ENCODE peak calls at places on chromosomes 12 and 14, in five cellular contexts. Q, D, P, U and T are unnamed samples.
A peak's percentile ranks its signal among the peaks of the same experiment; 100 is the strongest.

GRCh38 chr12:112525426-112525809 is 106.7 kb downstream of the PTPN11 start:
- DNase-seq in Q (no peak), P (no peak), D (no peak), U (no peak), T (no peak)

GRCh38 chr12:121582583-121583333 is 1.9 kb upstream of the KDM2B start:
- DNase-seq in Q (no peak), P (no peak), U (no peak), D (peak; percentile 61), T (no peak)

GRCh38 chr14:55301722-55302121 is 30.5 kb downstream of the FBXO34 start:
- DNase-seq in U (peak; percentile 85), Q (no peak), P (no peak), D (peak; percentile 63), T (no peak)

GRCh38 chr12:40691913-40692616 is at the start of gene CNTN1:
- DNase-seq in P (peak; percentile 48), Q (peak; percentile 81), U (peak; percentile 83), D (peak; percentile 6), T (peak; percentile 29)

GRCh38 chr14:24982472-24983155 is 67.3 kb downstream of the STXBP6 start:
- DNase-seq in P (no peak), U (no peak), Q (no peak), D (peak; percentile 87), T (no peak)

GRCh38 chr12:52836042-52836466 is 1.9 kb upstream of the KRT79 start:
- DNase-seq in D (peak; percentile 79), P (no peak), U (no peak), Q (peak; percentile 81), T (no peak)

GRCh38 chr12:55745361-55746146 is 2.6 kb downstream of the GDF11 start:
- DNase-seq in P (no peak), U (peak; percentile 97), D (no peak), Q (no peak), T (no peak)

GRCh38 chr12:15752780-15753179 is 36.4 kb downstream of the EPS8 start:
- DNase-seq in D (peak; percentile 52), Q (no peak), U (no peak), P (no peak), T (no peak)

GRCh38 chr12:25557830-25558436 is 4.8 kb upstream of the LMNTD1 start:
- DNase-seq in Q (no peak), D (peak; percentile 14), P (no peak), U (peak; percentile 64), T (peak; percentile 1)

GRCh38 chr12:59407799-59408198 is 188.0 kb upstream of the SLC16A7 start:
- DNase-seq in D (no peak), P (no peak), Q (no peak), U (no peak), T (no peak)

GRCh38 chr14:73007835-73008234 is 19.1 kb downstream of the ZFYVE1 start:
- DNase-seq in D (no peak), P (no peak), Q (no peak), U (no peak), T (no peak)

GRCh38 chr12:2334291-2335088 is 281.7 kb downstream of the CACNA1C start:
- DNase-seq in P (no peak), D (no peak), Q (no peak), U (peak; percentile 80), T (no peak)

GRCh38 chr12:51832708-51833107 is 15.8 kb downstream of the FIGNL2 start:
- DNase-seq in P (no peak), U (no peak), Q (no peak), D (no peak), T (no peak)

GRCh38 chr14:91352696-91353692 is 64.6 kb downstream of the CCDC88C start:
- DNase-seq in Q (no peak), P (no peak), D (no peak), U (no peak), T (no peak)

GRCh38 chr14:85584481-85584880 is 54.5 kb downstream of the FLRT2 start:
- DNase-seq in D (no peak), Q (no peak), P (no peak), U (no peak), T (no peak)
- H3K27ac ChIP-seq in D (no peak overlapping the region), Q (no peak overlapping the region), P (no peak overlapping the region), U (no peak overlapping the region), T (no peak overlapping the region)

DNA sequence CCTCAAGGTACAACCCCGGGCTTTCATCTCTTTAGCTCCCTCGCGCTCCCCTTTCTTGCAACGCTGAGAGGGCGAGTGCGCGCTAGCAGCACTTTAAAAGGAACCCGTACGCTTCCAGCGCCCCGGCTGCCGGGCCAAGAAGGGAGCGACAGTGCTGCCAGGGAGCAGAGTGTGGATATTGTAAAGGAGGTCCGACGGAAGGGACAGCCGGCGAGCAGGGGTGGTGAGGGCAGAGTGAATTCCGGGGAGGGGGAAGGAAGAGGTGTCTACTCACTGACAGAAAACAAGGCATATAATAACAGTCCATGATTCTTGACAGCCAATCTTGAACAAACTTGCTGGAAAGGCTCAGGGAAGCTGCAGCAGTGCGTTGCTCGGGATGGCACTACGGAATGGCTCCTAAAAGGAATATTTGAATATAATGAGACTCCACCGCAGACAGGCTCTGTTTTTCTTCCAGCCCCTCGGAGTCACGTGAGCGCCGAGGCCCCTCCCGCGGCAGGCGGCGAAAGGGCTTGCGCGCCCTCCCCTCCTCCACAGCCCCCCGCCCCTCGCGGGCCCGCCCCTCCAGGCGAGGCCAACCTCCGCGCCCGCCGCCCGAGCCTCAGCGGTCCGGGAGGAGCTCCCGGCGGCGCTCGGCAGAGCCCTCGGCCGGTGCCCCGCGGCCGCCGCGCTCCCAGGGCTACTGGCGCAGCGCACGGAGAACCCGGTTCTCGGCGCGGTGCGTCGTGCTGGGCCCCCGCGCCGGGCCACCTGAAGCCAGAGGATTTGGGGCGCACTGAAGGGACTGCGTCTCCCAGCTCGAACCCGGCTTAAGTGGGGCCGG is 3.4 kb downstream of the BMP4 start:
- DNase-seq in Q (peak; percentile 94), D (peak; percentile 64), U (peak; percentile 67), P (peak; percentile 78), T (no peak)
- H3K27ac ChIP-seq in Q (peak overlapping the region; percentile 89), D (peak overlapping the region; percentile 11), U (no peak overlapping the region), P (peak overlapping the region; percentile 77), T (no peak overlapping the region)

GRCh38 chr12:68951652-68952051 is 18.7 kb upstream of the CPM start:
- DNase-seq in U (no peak), P (no peak), D (no peak), Q (no peak), T (no peak)

GRCh38 chr12:68954811-68955210 is 21.8 kb upstream of the CPM start:
- DNase-seq in Q (no peak), P (no peak), U (no peak), D (no peak), T (no peak)

GRCh38 chr12:68956466-68956865 is 23.5 kb upstream of the CPM start:
- DNase-seq in P (no peak), Q (no peak), D (no peak), U (no peak), T (no peak)

GRCh38 chr12:68950511-68950910 is 17.5 kb upstream of the CPM start:
- DNase-seq in D (no peak), P (no peak), U (no peak), Q (no peak), T (no peak)

DNA sequence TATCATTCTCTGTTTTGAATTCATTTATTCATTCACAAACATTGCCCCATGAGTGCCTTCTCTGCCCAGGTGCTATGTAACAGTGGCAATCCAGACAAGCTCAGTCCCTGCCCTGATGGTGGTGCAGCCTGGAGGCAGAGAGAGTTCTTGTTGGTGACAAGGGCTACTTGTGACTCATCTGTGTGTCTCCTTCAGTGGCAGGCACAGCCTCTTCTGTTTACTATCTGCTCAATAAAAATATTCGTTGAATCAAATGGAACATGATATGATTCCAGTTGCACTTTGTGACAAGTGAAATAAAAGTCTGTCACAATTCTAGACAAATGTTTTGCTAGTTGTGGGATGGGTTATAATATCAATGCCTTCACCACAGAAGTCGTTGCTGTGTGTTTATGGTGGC is 20.6 kb upstream of the CPM start:
- DNase-seq in Q (no peak), P (no peak), U (no peak), D (no peak), T (no peak)
- H3K27ac ChIP-seq in Q (no peak overlapping the region), P (no peak overlapping the region), U (no peak overlapping the region), D (no peak overlapping the region), T (no peak overlapping the region)

GRCh38 chr12:124744273-124744640 is 119.4 kb downstream of the SCARB1 start:
- DNase-seq in D (no peak), Q (no peak), U (no peak), P (no peak), T (no peak)
- H3K27ac ChIP-seq in D (no peak overlapping the region), Q (no peak overlapping the region), U (peak overlapping the region; percentile 24), P (no peak overlapping the region), T (peak overlapping the region; percentile 98)

GRCh38 chr12:120546050-120546386 is 11.9 kb downstream of the RNF10 start:
- DNase-seq in Q (no peak), D (no peak), U (no peak), P (no peak), T (no peak)
- H3K27ac ChIP-seq in Q (no peak overlapping the region), D (no peak overlapping the region), U (no peak overlapping the region), P (no peak overlapping the region), T (no peak overlapping the region)

DNA sequence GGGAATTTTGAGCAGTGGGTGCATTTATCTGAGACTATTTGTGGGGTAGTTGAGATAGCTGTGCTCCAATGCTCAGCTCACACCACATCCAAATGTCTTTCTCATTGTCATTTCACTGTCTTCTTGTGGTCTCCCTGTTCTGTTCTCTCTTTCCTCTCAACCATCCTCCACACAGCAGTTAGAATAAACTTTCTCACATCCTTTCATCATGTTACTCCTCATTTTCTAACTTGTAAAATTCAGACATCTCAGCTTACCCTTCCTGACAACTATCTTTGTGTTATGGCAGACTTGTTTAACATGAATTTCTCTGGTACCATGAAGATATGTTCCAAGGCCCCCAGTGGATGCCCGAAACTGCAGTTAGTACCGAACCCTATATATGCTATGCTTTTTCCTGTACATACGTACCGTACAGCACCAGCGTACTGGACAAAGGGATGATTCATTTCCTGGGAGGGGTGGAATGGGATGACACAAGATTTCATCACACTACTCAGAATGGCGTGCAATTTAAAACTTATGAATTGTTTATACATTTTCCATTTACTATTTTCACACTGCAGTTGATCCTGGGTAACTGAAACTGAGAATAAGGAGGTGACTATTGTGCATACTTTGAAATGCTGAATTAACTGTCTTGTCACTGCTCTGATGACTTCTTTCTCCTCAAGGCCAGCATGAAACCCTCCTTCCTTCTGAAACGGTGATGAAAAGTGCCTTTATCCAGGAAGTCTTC is 177.1 kb upstream of the SLC38A2 start:
- DNase-seq in Q (no peak), D (peak; percentile 78), U (peak; percentile 89), P (no peak), T (no peak)
- H3K27ac ChIP-seq in Q (no peak overlapping the region), D (peak overlapping the region; percentile 75), U (peak overlapping the region; percentile 87), P (no peak overlapping the region), T (no peak overlapping the region)

DNA sequence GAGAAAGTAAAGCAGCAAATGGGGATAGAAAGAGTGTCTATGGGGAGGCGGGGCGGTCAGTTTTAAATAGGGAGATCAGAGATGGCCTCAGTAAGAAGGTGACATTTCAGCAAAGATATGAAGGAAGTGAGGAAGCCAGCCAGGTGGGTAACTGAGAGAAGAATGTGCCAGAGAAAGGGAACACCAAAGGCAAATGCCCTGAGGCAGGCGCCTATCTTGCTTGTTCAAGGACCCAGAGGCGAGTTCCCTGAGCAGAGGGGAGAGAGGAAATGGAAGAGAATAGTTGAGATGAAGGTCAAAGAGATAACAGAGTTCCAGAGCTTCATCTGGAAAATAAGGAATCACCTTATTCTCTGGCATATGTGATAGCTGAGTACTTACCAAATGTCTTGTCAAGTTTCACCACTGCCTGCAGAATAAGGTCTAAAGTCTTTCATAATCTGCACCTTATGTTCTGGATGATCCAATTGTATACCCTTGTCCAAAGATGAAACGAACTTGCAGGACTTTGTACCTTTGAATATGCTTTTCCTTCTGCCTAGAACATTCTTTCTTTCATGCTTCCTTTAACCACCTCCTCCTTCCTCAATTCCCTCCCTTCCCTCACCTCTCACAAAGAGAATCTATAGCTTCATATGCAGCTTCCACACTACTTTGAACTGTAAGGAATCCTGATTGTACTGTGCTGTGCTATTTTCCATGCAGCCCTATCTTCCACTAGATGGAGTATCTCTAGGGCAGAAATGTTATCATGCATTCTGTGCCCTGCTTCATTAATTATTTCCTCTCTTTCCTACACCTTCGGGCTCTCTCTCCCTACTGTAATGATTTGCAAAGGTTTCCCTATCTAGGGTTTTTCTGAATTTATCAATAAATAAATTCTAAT is 38.5 kb downstream of the GNPTAB start:
- DNase-seq in P (no peak), D (no peak), U (no peak), Q (no peak), T (no peak)
- H3K27ac ChIP-seq in P (no peak overlapping the region), D (no peak overlapping the region), U (no peak overlapping the region), Q (no peak overlapping the region), T (no peak overlapping the region)